ENCODE peak calls at places on chromosomes 7 and 10, in ten cellular contexts. X is ovary; M is cardiac muscle cell; K is stomach; U is adrenal gland; R is stimulated activated CD8-positive, alpha-beta memory T cell treated with anti-CD3 and anti-CD28 coated beads, Interleukin-7, amount 100 ng/mL, for 1 hour; E is astrocyte of the cerebellum; J is iPS-NIHi11; B is mucosa of descending colon; T is putamen. A is an unnamed sample.

GRCh38 chr7:95794917-95795515 is 22.7 kb downstream of the DYNC1I1 start:
- DNase-seq in X (no peak), M (no peak), K (no peak), U (peak), R (no peak), E (no peak), J (peak), B (peak), T (no peak), A (peak)

GRCh38 chr10:100817268-100817839 is 72.0 kb downstream of the PAX2 start:
- DNase-seq in X (no peak), M (peak), K (no peak), U (no peak), R (no peak), E (no peak), J (peak), B (no peak), T (no peak), A (no peak)

GRCh38 chr10:61975107-61975932 is 73.8 kb downstream of the ARID5B start:
- DNase-seq in X (no peak), M (no peak), K (no peak), U (no peak), R (no peak), E (no peak), J (no peak), B (no peak), T (no peak), A (no peak)

GRCh38 chr7:47444376-47445098 is 137.4 kb downstream of the TNS3 start:
- DNase-seq in X (no peak), M (peak), K (no peak), U (peak), R (no peak), E (no peak), J (no peak), B (peak), T (no peak), A (peak)

GRCh38 chr7:50803359-50804337 is 21.0 kb upstream of the GRB10 start:
- DNase-seq in X (no peak), M (no peak), K (no peak), U (no peak), R (no peak), E (no peak), J (peak), B (no peak), T (no peak), A (no peak)

GRCh38 chr7:4270941-4271715 is 411.0 kb upstream of the FOXK1 start:
- DNase-seq in X (no peak), M (no peak), K (no peak), U (no peak), R (no peak), E (no peak), J (no peak), B (no peak), T (no peak), A (no peak)

GRCh38 chr10:75926763-75927162 is 495.3 kb downstream of the LRMDA start:
- DNase-seq in X (no peak), M (peak), K (peak), U (no peak), R (no peak), E (no peak), J (peak), B (no peak), T (no peak), A (no peak)

GRCh38 chr7:157979631-157980340 is 607.8 kb downstream of the PTPRN2 start:
- DNase-seq in X (no peak), M (no peak), K (no peak), U (no peak), R (no peak), E (no peak), J (no peak), B (no peak), T (no peak), A (no peak)

GRCh38 chr7:105594034-105594433 is 12.7 kb upstream of the EFCAB10 start:
- DNase-seq in X (no peak), M (no peak), K (no peak), U (no peak), R (no peak), E (no peak), J (no peak), B (no peak), T (no peak), A (no peak)

GRCh38 chr10:92571649-92572048 is 2.2 kb downstream of the IDE start:
- DNase-seq in X (no peak), M (peak), K (no peak), U (no peak), R (no peak), E (no peak), J (no peak), B (no peak), T (no peak), A (no peak)

GRCh38 chr10:120460776-120461175 is 3.7 kb downstream of the PLPP4 start:
- DNase-seq in X (no peak), M (no peak), K (no peak), U (no peak), R (no peak), E (peak), J (no peak), B (no peak), T (no peak), A (peak)

GRCh38 chr10:77179015-77179695 is 458.5 kb downstream of the KCNMA1 start:
- DNase-seq in X (peak), M (no peak), K (no peak), U (peak), R (no peak), E (peak), J (peak), B (no peak), T (no peak), A (no peak)

GRCh38 chr10:126977216-126977615 is 72.0 kb downstream of the DOCK1 start:
- DNase-seq in X (no peak), M (no peak), K (no peak), U (no peak), R (no peak), E (no peak), J (no peak), B (no peak), T (no peak), A (no peak)

GRCh38 chr10:14736600-14737081 is 38.1 kb downstream of the FAM107B start:
- DNase-seq in X (no peak), M (peak), K (no peak), U (peak), R (no peak), E (peak), J (no peak), B (no peak), T (no peak), A (no peak)

GRCh38 chr10:30502266-30503058 is 68.5 kb downstream of the MAP3K8 start:
- DNase-seq in X (no peak), M (no peak), K (no peak), U (peak), R (no peak), E (no peak), J (peak), B (peak), T (no peak), A (no peak)

GRCh38 chr10:110843031-110843430 is 28.7 kb upstream of the PDCD4 start:
- DNase-seq in X (no peak), M (no peak), K (no peak), U (no peak), R (no peak), E (no peak), J (no peak), B (peak), T (no peak), A (no peak)

GRCh38 chr10:17201165-17202013 is at the start of gene TRDMT1:
- DNase-seq in X (peak), M (peak), K (peak), U (peak), R (peak), E (peak), J (peak), B (peak), T (peak), A (peak)

GRCh38 chr10:119652361-119652760 is 1.2 kb downstream of the BAG3 start:
- DNase-seq in X (no peak), M (peak), K (no peak), U (peak), R (no peak), E (peak), J (no peak), B (peak), T (no peak), A (peak)

GRCh38 chr10:72254891-72255568 is 18.7 kb upstream of the DDIT4 start:
- DNase-seq in X (peak), M (peak), K (peak), U (peak), R (no peak), E (no peak), J (peak), B (peak), T (peak), A (peak)

GRCh38 chr7:151844080-151844827 is 32.7 kb downstream of the PRKAG2 start:
- DNase-seq in X (no peak), M (no peak), K (no peak), U (no peak), R (no peak), E (peak), J (no peak), B (no peak), T (no peak), A (no peak)

GRCh38 chr7:81676813-81677212 is 93.0 kb downstream of the HGF start:
- DNase-seq in X (no peak), M (no peak), K (no peak), U (peak), R (no peak), E (peak), J (no peak), B (no peak), T (no peak), A (peak)

GRCh38 chr7:147861058-147861716 is 729.4 kb upstream of the C7orf33 start:
- DNase-seq in X (no peak), M (no peak), K (no peak), U (no peak), R (no peak), E (no peak), J (no peak), B (no peak), T (peak), A (no peak)

GRCh38 chr7:129381710-129382484 is 52.3 kb upstream of the STRIP2 start:
- DNase-seq in X (no peak), M (no peak), K (no peak), U (no peak), R (no peak), E (no peak), J (no peak), B (no peak), T (no peak), A (no peak)

GRCh38 chr7:115229401-115230083 is 307.6 kb downstream of the MDFIC start:
- DNase-seq in X (no peak), M (no peak), K (no peak), U (no peak), R (no peak), E (peak), J (no peak), B (no peak), T (no peak), A (peak)

GRCh38 chr10:99984201-99984600 is 25.5 kb downstream of the DNMBP start:
- DNase-seq in X (no peak), M (no peak), K (no peak), U (no peak), R (no peak), E (no peak), J (no peak), B (no peak), T (no peak), A (no peak)